ENCODE peak calls at places on chromosomes 5 and 9, in four cellular contexts. One of them, this sample, is unnamed.

GRCh38 chr5:2888520-2889060 is 137.1 kb upstream of the IRX2 start:
- DNase-seq in AG09319: no peak
- DNase-seq in H7: no peak
- DNase-seq in CD4-positive, CD25-positive, alpha-beta regulatory T cell: no peak
- DNase-seq in this sample: no peak

GRCh38 chr5:150245808-150246207 is 43.8 kb downstream of the CAMK2A start:
- DNase-seq in AG09319: no peak
- DNase-seq in H7: no peak
- DNase-seq in CD4-positive, CD25-positive, alpha-beta regulatory T cell: no peak
- DNase-seq in this sample: no peak

GRCh38 chr9:106892632-106893031 is 29.7 kb downstream of the ZNF462 start:
- DNase-seq in AG09319: peak; percentile 73
- DNase-seq in H7: peak; percentile 69
- DNase-seq in CD4-positive, CD25-positive, alpha-beta regulatory T cell: no peak
- DNase-seq in this sample: peak; percentile 92

GRCh38 chr9:96176901-96177718 is 124.9 kb downstream of the HSD17B3 start:
- DNase-seq in AG09319: no peak
- DNase-seq in H7: peak; percentile 67
- DNase-seq in CD4-positive, CD25-positive, alpha-beta regulatory T cell: no peak
- DNase-seq in this sample: peak; percentile 80

GRCh38 chr9:109913461-109913810 is 133.4 kb downstream of the PALM2AKAP2 start:
- DNase-seq in AG09319: no peak
- DNase-seq in H7: no peak
- DNase-seq in CD4-positive, CD25-positive, alpha-beta regulatory T cell: no peak
- DNase-seq in this sample: no peak

GRCh38 chr5:167783145-167783817 is 508.2 kb upstream of the WWC1 start:
- DNase-seq in AG09319: no peak
- DNase-seq in H7: no peak
- DNase-seq in CD4-positive, CD25-positive, alpha-beta regulatory T cell: no peak
- DNase-seq in this sample: no peak

GRCh38 chr5:173139631-173140030 is 4.7 kb upstream of the BNIP1 start:
- DNase-seq in AG09319: no peak
- DNase-seq in H7: no peak
- DNase-seq in CD4-positive, CD25-positive, alpha-beta regulatory T cell: no peak
- DNase-seq in this sample: no peak

GRCh38 chr5:124755565-124755964 is 9.1 kb upstream of the ZNF608 start:
- DNase-seq in AG09319: no peak
- DNase-seq in H7: no peak
- DNase-seq in CD4-positive, CD25-positive, alpha-beta regulatory T cell: no peak
- DNase-seq in this sample: no peak

GRCh38 chr9:37037744-37038640 is 3.9 kb upstream of the PAX5 start:
- DNase-seq in AG09319: no peak
- DNase-seq in H7: peak; percentile 77
- DNase-seq in CD4-positive, CD25-positive, alpha-beta regulatory T cell: no peak
- DNase-seq in this sample: peak; percentile 84

GRCh38 chr5:67612961-67613360 is 416.4 kb upstream of the CD180 start:
- DNase-seq in AG09319: no peak
- DNase-seq in H7: no peak
- DNase-seq in CD4-positive, CD25-positive, alpha-beta regulatory T cell: no peak
- DNase-seq in this sample: no peak

GRCh38 chr5:141848771-141849370 is 29.3 kb downstream of the PCDH1 start:
- DNase-seq in AG09319: no peak
- DNase-seq in H7: peak; percentile 92
- DNase-seq in CD4-positive, CD25-positive, alpha-beta regulatory T cell: no peak
- DNase-seq in this sample: peak; percentile 96

This sample was measured in endodermal cell.